ENCODE peak calls at places on chromosomes 3 and 15, in six cellular contexts. B is tibial artery, O is AG04450, M is heart left ventricle, F is PC-3, J is left lung. S is an unnamed sample.
A peak's percentile ranks its signal among the peaks of the same experiment; 100 is the strongest.

GRCh38 chr3:169665264-169666078 is 2.0 kb upstream of the MECOM start:
- DNase-seq in J (no peak), B (no peak), O (no peak), M (no peak), F (no peak), S (no peak)

GRCh38 chr15:23514492-23514891 is 51.0 kb upstream of the MKRN3 start:
- DNase-seq in M (no peak), F (no peak), B (no peak), O (no peak), J (no peak), S (no peak)

GRCh38 chr3:72171461-72171860 is 386.5 kb upstream of the PROK2 start:
- DNase-seq in B (no peak), M (no peak), J (no peak), O (no peak), F (no peak), S (no peak)

GRCh38 chr15:61081028-61081322 is 148.1 kb downstream of the RORA start:
- DNase-seq in B (no peak), M (no peak), O (no peak), F (no peak), J (no peak), S (no peak)

GRCh38 chr3:107612581-107613182 is 89.9 kb downstream of the BBX start:
- DNase-seq in B (no peak), O (no peak), F (no peak), M (no peak), J (no peak), S (no peak)

GRCh38 chr15:80747317-80748053 is 31.7 kb upstream of the CEMIP start:
- DNase-seq in J (no peak), M (no peak), B (no peak), O (no peak), F (no peak), S (no peak)

GRCh38 chr15:31031471-31032064 is 40.1 kb upstream of the MTMR10 start:
- DNase-seq in J (no peak), M (no peak), B (no peak), O (no peak), F (no peak), S (no peak)

GRCh38 chr15:45376300-45376928 is 1.9 kb downstream of the GATM start:
- DNase-seq in O (no peak), J (no peak), M (no peak), B (no peak), F (no peak), S (no peak)

GRCh38 chr3:49007771-49008528 is 759 bp downstream of the WDR6 start:
- DNase-seq in B (peak; percentile 94), F (peak; percentile 90), M (peak; percentile 90), J (peak; percentile 94), O (peak; percentile 62), S (peak; percentile 97)

GRCh38 chr3:173624086-173624485 is 226.5 kb downstream of the NLGN1 start:
- DNase-seq in O (no peak), B (no peak), M (no peak), F (no peak), J (no peak), S (no peak)

GRCh38 chr15:101000271-101000681 is 81.1 kb downstream of the LRRK1 start:
- DNase-seq in O (no peak), F (peak; percentile 5), M (no peak), B (no peak), J (no peak), S (no peak)

GRCh38 chr3:47899495-47900108 is 96.7 kb downstream of the DHX30 start:
- DNase-seq in M (no peak), J (no peak), O (no peak), F (no peak), B (no peak), S (no peak)

GRCh38 chr3:125960066-125960424 is 8.9 kb upstream of the ROPN1B start:
- DNase-seq in F (no peak), O (no peak), J (no peak), M (no peak), B (no peak), S (no peak)

GRCh38 chr3:33440328-33440577 is at the start of gene UBP1:
- DNase-seq in B (no peak), J (no peak), M (no peak), O (no peak), F (no peak), S (no peak)

GRCh38 chr3:43699864-43700263 is 9.1 kb downstream of the ABHD5 start:
- DNase-seq in F (peak; percentile 63), O (no peak), J (no peak), B (no peak), M (no peak), S (peak; percentile 64)

GRCh38 chr3:150177673-150178378 is 207.1 kb upstream of the PFN2 start:
- DNase-seq in B (no peak), J (no peak), O (peak; percentile 10), F (peak; percentile 56), M (no peak), S (no peak)

GRCh38 chr3:144314946-144315345 is 343.3 kb downstream of the DIPK2A start:
- DNase-seq in J (no peak), M (no peak), F (no peak), O (no peak), B (no peak), S (no peak)

GRCh38 chr3:66326340-66326739 is 105.5 kb downstream of the SLC25A26 start:
- DNase-seq in B (no peak), M (no peak), F (no peak), O (no peak), J (no peak), S (no peak)

GRCh38 chr3:10770981-10771380 is 45.0 kb upstream of the SLC6A11 start:
- DNase-seq in J (no peak), F (no peak), B (no peak), M (no peak), O (no peak), S (no peak)

GRCh38 chr15:94576889-94577533 is 345.6 kb downstream of the MCTP2 start:
- DNase-seq in O (no peak), J (no peak), M (no peak), F (peak; percentile 25), B (no peak), S (peak; percentile 86)

GRCh38 chr3:106392905-106393304 is 524.1 kb upstream of the CBLB start:
- DNase-seq in O (no peak), J (no peak), M (no peak), B (no peak), F (no peak), S (no peak)

GRCh38 chr3:173945801-173946200 is 548.3 kb downstream of the NLGN1 start:
- DNase-seq in O (no peak), J (no peak), B (no peak), F (no peak), M (no peak), S (no peak)

GRCh38 chr3:188152660-188153497 is 1.1 kb upstream of the LPP start:
- DNase-seq in B (peak; percentile 82), M (no peak), J (peak; percentile 42), O (peak; percentile 29), F (peak; percentile 81), S (peak; percentile 80)

GRCh38 chr3:50256978-50257890 is 11.7 kb upstream of the SEMA3B start:
- DNase-seq in B (no peak), F (peak; percentile 67), O (no peak), J (no peak), M (no peak), S (peak; percentile 76)

GRCh38 chr15:99059010-99059981 is 45.6 kb upstream of the SYNM start:
- DNase-seq in J (peak; percentile 64), O (peak; percentile 77), B (peak; percentile 94), F (peak; percentile 81), M (peak; percentile 86), S (no peak)

GRCh38 chr15:64583983-64584382 is 123.6 kb downstream of the ZNF609 start:
- DNase-seq in O (no peak), B (no peak), J (no peak), M (no peak), F (no peak), S (no peak)

GRCh38 chr15:64583519-64583918 is 123.1 kb downstream of the ZNF609 start:
- DNase-seq in O (no peak), M (no peak), J (no peak), B (no peak), F (no peak), S (no peak)

GRCh38 chr15:64580696-64581407 is 120.5 kb downstream of the ZNF609 start:
- DNase-seq in F (no peak), M (no peak), O (no peak), B (no peak), J (no peak), S (no peak)

GRCh38 chr15:64582202-64582601 is 121.8 kb downstream of the ZNF609 start:
- DNase-seq in B (no peak), J (no peak), O (no peak), M (no peak), F (no peak), S (no peak)

GRCh38 chr15:64581408-64581761 is 121.0 kb downstream of the ZNF609 start:
- DNase-seq in B (no peak), F (no peak), O (no peak), J (no peak), M (no peak), S (no peak)
- H3K9me3 ChIP-seq in B (peaks cover 13% of the 10 kb centered on the region), F (no peaks in the 10 kb centered on the region), O (peaks cover 18% of the 10 kb centered on the region), J (no peaks in the 10 kb centered on the region), M (peaks cover 14% of the 10 kb centered on the region), S (no peaks in the 10 kb centered on the region)

DNA sequence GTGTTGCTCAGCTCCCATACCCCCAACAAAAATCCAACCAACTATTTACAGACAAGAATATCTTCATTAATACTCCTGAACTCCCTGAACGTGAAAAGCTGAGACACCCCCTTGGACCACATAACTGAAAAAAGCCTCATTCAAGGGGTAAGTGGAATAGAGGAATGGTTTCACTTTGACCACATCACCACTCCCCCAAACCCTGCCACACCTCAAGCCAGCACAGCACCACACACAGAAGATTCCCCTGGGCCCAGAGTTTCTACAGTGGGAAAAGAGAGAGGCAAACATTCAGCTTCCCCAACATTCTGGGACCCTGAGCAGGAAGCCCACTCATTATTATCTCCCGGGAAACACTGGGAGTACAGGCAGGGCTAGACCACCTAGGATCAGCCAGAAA is 27.9 kb downstream of the THBS1 start:
- DNase-seq in J (no peak), M (no peak), O (no peak), F (no peak), B (no peak), S (no peak)
- H3K9me3 ChIP-seq in J (no peaks in the 10 kb centered on the region), M (peaks cover 37% of the 10 kb centered on the region), O (peaks cover 9% of the 10 kb centered on the region), F (no peaks in the 10 kb centered on the region), B (peaks cover 21% of the 10 kb centered on the region), S (no peaks in the 10 kb centered on the region)

GRCh38 chr3:177731644-177732268 is 534.5 kb upstream of the TBL1XR1 start:
- DNase-seq in O (peak; percentile 67), J (no peak), B (no peak), F (peak; percentile 74), M (no peak), S (no peak)
- H3K9me3 ChIP-seq in O (no peaks in the 10 kb centered on the region), J (no peaks in the 10 kb centered on the region), B (no peaks in the 10 kb centered on the region), F (no peaks in the 10 kb centered on the region), M (no peaks in the 10 kb centered on the region), S (no peaks in the 10 kb centered on the region)

GRCh38 chr15:25226360-25226759 is 212.5 kb downstream of the UBE3A start:
- DNase-seq in J (no peak), M (peak; percentile 52), O (no peak), F (no peak), B (no peak), S (no peak)
- H3K9me3 ChIP-seq in J (no peaks in the 10 kb centered on the region), M (peaks cover 17% of the 10 kb centered on the region), O (peaks cover 97% of the 10 kb centered on the region), F (peaks cover 5% of the 10 kb centered on the region), B (peaks cover 13% of the 10 kb centered on the region), S (peaks cover 8% of the 10 kb centered on the region)

S was measured in Karpas-422.